ENCODE peak calls at places on chromosomes 4 and X, in five cellular contexts. M is IMR-90, A is mammary epithelial cell, V is kidney epithelial cell, U is endothelial cell. S is an unnamed sample.

GRCh38 chr4:113293673-113294072 is 244.2 kb downstream of the ANK2 start:
- DNase-seq in M (no peak), A (no peak), V (no peak), U (no peak), S (no peak)

GRCh38 chrX:15781964-15782711 is 8.1 kb upstream of the ZRSR2 start:
- DNase-seq in M (no peak), A (no peak), V (no peak), U (no peak), S (peak)

GRCh38 chr4:85084371-85085170 is 118.1 kb upstream of the WDFY3 start:
- DNase-seq in M (peak), A (peak), V (peak), U (peak), S (peak)

GRCh38 chr4:142959156-142959555 is 113.1 kb upstream of the INPP4B start:
- DNase-seq in M (no peak), A (peak), V (peak), U (no peak), S (no peak)

GRCh38 chrX:140273921-140274320 is 230.9 kb downstream of the SOX3 start:
- DNase-seq in M (no peak), A (no peak), V (no peak), U (no peak), S (no peak)

GRCh38 chr4:38323141-38323634 is 340.8 kb upstream of the KLF3 start:
- DNase-seq in M (peak), A (peak), V (no peak), U (no peak), S (no peak)

GRCh38 chr4:136750898-136751297 is 781.4 kb downstream of the PCDH18 start:
- DNase-seq in M (peak), A (peak), V (no peak), U (no peak), S (no peak)

GRCh38 chr4:157280673-157281072 is 60.1 kb downstream of the GRIA2 start:
- DNase-seq in M (no peak), A (peak), V (no peak), U (no peak), S (no peak)

GRCh38 chr4:632926-633325 is 7.6 kb downstream of the PDE6B start:
- DNase-seq in M (no peak), A (no peak), V (no peak), U (no peak), S (no peak)

GRCh38 chr4:76977731-76978350 is 28.3 kb downstream of the SEPTIN11 start:
- DNase-seq in M (peak), A (peak), V (no peak), U (no peak), S (no peak)

GRCh38 chr4:101205878-101206277 is 141.4 kb downstream of the PPP3CA start:
- DNase-seq in M (peak), A (peak), V (no peak), U (no peak), S (peak)

GRCh38 chrX:110026099-110026844 is 23.4 kb downstream of the TMEM164 start:
- DNase-seq in M (no peak), A (peak), V (no peak), U (no peak), S (no peak)

GRCh38 chrX:41922694-41923171 is 621 bp downstream of the CASK start:
- DNase-seq in M (no peak), A (peak), V (no peak), U (peak), S (peak)

GRCh38 chrX:19990519-19991349 is at the start of gene BCLAF3:
- DNase-seq in M (peak), A (peak), V (peak), U (peak), S (peak)

GRCh38 chr4:7857238-7857701 is 82.4 kb downstream of the AFAP1 start:
- DNase-seq in M (peak), A (peak), V (no peak), U (no peak), S (no peak)

GRCh38 chr4:137949746-137950145 is 292.4 kb downstream of the SLC7A11 start:
- DNase-seq in M (peak), A (no peak), V (no peak), U (no peak), S (no peak)

GRCh38 chrX:49067285-49068120 is 6.3 kb downstream of the PRAF2 start:
- DNase-seq in M (no peak), A (no peak), V (no peak), U (no peak), S (no peak)

GRCh38 chrX:69603566-69604194 is 12.2 kb upstream of the EDA start:
- DNase-seq in M (no peak), A (no peak), V (no peak), U (no peak), S (no peak)

GRCh38 chrX:40096395-40097091 is 1.2 kb downstream of the BCOR start:
- DNase-seq in M (peak), A (peak), V (no peak), U (peak), S (peak)

GRCh38 chr4:61204353-61204752 is 4.2 kb downstream of the ADGRL3 start:
- DNase-seq in M (peak), A (peak), V (peak), U (no peak), S (no peak)

GRCh38 chr4:92234393-92235176 is 69.2 kb upstream of the GRID2 start:
- DNase-seq in M (peak), A (peak), V (peak), U (no peak), S (no peak)

GRCh38 chrX:115972717-115973116 is 197.8 kb upstream of the AGTR2 start:
- DNase-seq in M (no peak), A (no peak), V (no peak), U (no peak), S (no peak)

GRCh38 chr4:20359692-20360091 is 108.0 kb downstream of the SLIT2 start:
- DNase-seq in M (no peak), A (no peak), V (no peak), U (no peak), S (no peak)

GRCh38 chrX:54230440-54231148 is 47.5 kb upstream of the FAM120C start:
- DNase-seq in M (peak), A (no peak), V (no peak), U (no peak), S (no peak)

GRCh38 chr4:159413252-159413941 is 310.5 kb downstream of the RAPGEF2 start:
- DNase-seq in M (peak), A (peak), V (no peak), U (no peak), S (no peak)

GRCh38 chrX:65668362-65669310 is 1.2 kb downstream of the MSN start:
- DNase-seq in M (peak), A (peak), V (no peak), U (peak), S (peak)

GRCh38 chrX:42027367-42028025 is 104.1 kb upstream of the CASK start:
- DNase-seq in M (no peak), A (no peak), V (no peak), U (no peak), S (no peak)

GRCh38 chr4:16767861-16768260 is 130.6 kb downstream of the LDB2 start:
- DNase-seq in M (no peak), A (no peak), V (no peak), U (no peak), S (no peak)

GRCh38 chr4:16761031-16761430 is 137.4 kb downstream of the LDB2 start:
- DNase-seq in M (no peak), A (no peak), V (no peak), U (no peak), S (no peak)

GRCh38 chr4:16767251-16767650 is 131.2 kb downstream of the LDB2 start:
- DNase-seq in M (no peak), A (no peak), V (no peak), U (no peak), S (no peak)

GRCh38 chr4:16765549-16765948 is 132.9 kb downstream of the LDB2 start:
- DNase-seq in M (no peak), A (no peak), V (no peak), U (no peak), S (no peak)

GRCh38 chr4:16764622-16765021 is 133.8 kb downstream of the LDB2 start:
- DNase-seq in M (peak), A (no peak), V (no peak), U (peak), S (no peak)
- TF ChIP-seq CTCF in M (peak), A (no peak), V (peak), U (peak), S (no peak)

GRCh38 chr4:169058312-169058711 is 48.3 kb upstream of the CBR4 start:
- DNase-seq in M (no peak), A (no peak), V (no peak), U (no peak), S (no peak)
- TF ChIP-seq CTCF in M (no peak), A (no peak), V (no peak), U (no peak), S (no peak)

DNA sequence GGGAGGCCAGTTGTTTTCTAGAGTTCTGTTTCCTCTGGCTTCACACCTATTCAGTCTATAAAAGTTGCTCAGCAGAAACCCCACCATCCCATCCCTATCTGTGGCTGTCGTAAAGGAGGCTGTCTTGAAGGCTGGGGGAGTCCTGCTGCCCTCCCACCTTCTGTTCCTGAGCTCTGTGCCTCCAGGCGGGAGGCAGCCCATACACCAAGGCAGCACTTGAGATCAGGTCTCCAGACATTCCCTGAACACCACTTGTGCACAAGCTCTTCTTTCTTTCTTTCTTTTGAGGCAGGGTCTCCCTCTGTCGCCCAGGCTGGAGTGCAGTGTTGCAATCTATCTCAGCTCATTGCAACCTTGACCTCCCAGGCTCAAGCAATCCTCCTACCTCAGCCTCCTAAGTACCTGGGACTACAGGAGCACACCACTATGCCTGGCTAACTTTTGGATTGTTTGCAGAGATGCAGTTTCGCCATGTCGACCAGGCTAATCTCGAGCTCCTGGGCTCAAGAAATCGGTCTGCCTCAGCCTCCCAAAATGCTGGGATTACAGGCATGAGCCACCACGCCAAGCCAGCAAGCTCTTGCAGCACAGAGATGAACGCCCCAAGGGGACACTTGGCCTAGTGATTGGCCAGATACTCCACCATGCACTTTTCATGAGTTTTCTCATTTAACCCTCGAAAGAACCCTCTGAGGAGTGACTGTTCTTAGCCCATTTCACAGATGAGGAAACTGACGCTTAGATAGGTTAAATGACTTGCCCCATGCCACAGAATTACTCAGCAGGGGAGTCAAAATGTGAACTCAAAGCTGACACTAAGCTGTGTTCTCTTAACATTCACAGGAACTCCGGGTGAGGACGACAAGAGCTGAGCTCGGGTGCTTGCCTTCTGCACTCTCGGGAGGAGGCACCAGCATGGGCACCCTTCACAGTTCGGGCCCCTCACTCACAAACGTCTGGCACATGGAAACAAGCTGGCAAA is 55.8 kb upstream of the ENPP6 start:
- DNase-seq in M (no peak), A (no peak), V (no peak), U (no peak), S (peak)
- TF ChIP-seq CTCF in M (no peak), A (no peak), V (no peak), U (no peak), S (no peak)

DNA sequence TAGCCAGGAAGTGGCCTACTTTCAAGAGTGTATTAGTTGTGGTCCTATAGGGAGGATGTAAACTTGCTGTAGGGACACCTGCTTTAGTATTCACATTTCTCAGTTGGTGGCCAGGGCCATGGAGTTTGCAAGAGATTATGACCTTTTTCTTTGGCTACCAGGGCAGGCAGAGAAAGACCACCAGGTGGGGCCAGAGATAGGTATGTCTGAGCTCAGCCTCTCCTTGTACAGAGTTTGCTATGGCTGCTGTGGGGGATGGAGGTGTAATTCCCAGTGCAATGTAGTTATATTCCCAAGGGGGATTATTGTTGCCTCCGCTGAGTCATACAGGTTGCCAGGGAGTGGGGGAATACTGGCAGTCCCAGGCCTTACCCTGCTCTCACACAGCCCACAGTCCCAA is 26.3 kb upstream of the DACH2 start:
- DNase-seq in M (no peak), A (no peak), V (no peak), U (no peak), S (no peak)
- TF ChIP-seq CTCF in M (no peak), A (no peak), V (no peak), U (no peak), S (no peak)

DNA sequence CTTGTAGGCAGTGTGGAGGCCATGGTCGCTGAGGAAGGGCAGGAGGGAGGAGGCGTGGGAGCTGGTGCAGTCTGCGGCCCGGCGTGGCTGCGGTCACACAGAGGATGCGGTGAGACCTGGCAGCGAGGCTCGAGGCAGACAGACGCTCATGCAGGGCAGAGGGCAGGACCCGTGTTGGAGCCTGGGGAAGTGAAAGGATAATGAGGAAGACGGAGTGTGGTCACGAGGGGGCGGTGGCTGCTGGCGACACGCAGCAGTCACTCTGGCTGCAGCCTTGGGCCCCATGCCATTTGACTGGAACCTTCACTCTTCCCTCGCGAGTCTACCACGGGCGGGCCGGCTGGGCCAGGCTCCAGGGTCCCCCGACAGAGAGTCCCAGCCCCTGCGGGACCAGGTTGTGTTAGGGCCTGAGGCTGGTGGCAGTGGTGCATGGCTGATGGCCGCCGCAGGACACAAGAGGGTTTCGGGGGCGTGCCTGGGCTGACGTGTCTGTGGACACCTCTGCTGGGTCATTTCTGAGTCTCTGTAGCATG is 68.8 kb upstream of the HGFAC start:
- DNase-seq in M (no peak), A (no peak), V (no peak), U (no peak), S (peak)
- TF ChIP-seq CTCF in M (no peak), A (no peak), V (no peak), U (no peak), S (peak)

GRCh38 chr4:123994917-123995316 is 598.3 kb downstream of the SPRY1 start:
- DNase-seq in M (no peak), A (no peak), V (no peak), U (no peak), S (no peak)
- TF ChIP-seq CTCF in M (no peak), A (peak), V (no peak), U (peak), S (no peak)

GRCh38 chr4:184389978-184390518 is 84.3 kb downstream of the IRF2 start:
- DNase-seq in M (no peak), A (no peak), V (no peak), U (no peak), S (no peak)
- TF ChIP-seq CTCF in M (no peak), A (no peak), V (no peak), U (no peak), S (no peak)

GRCh38 chr4:95250544-95251137 is 298.1 kb downstream of the UNC5C start:
- DNase-seq in M (no peak), A (peak), V (no peak), U (no peak), S (no peak)
- TF ChIP-seq CTCF in M (no peak), A (no peak), V (no peak), U (no peak), S (no peak)

DNA sequence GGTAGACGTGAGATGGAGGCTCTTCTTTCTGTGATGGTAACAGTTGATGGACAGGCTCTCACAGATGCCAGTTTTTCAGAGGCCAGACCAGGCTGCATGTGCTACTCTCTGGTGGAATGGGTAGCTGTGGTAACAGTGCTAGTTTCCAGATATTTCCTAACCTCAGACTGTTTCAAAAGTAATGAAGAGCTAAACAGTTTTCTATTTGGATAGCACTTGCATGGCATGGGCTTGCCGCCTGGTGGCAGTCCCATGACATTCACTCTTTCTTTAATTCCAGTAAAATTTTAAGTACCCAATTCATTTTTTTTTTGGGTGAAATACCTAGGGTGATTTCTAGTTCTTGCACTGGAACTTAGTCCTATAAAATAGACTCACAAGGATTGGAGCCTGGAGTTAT is 220.2 kb upstream of the MAD2L1 start:
- DNase-seq in M (no peak), A (no peak), V (no peak), U (no peak), S (no peak)
- TF ChIP-seq CTCF in M (no peak), A (no peak), V (no peak), U (peak), S (no peak)